ENCODE peak calls at places on chromosome 17, in six cellular contexts. M is ovary, O is tibial nerve, J is B cell, I is AG09319, T is WTC11. G is an unnamed sample.

GRCh38 chr17:32970281-32970680 is 21.4 kb upstream of the SPACA3 start:
- DNase-seq in M (peak), O (no peak), J (no peak), I (no peak), T (no peak), G (no peak)

GRCh38 chr17:63997341-63998048 is 656 bp upstream of the PRR29 start:
- DNase-seq in M (no peak), O (no peak), J (no peak), I (no peak), T (no peak), G (no peak)

GRCh38 chr17:32536736-32537646 is 50.2 kb downstream of the CDK5R1 start:
- DNase-seq in M (no peak), O (no peak), J (no peak), I (no peak), T (no peak), G (no peak)

GRCh38 chr17:36461330-36462110 is 25.0 kb upstream of the ZNHIT3 start:
- DNase-seq in M (no peak), O (no peak), J (no peak), I (no peak), T (no peak), G (no peak)

GRCh38 chr17:74430706-74431567 is 951 bp upstream of the GPRC5C start:
- DNase-seq in M (peak), O (peak), J (peak), I (peak), T (peak), G (peak)

GRCh38 chr17:62101519-62101918 is 36.4 kb upstream of the MED13 start:
- DNase-seq in M (no peak), O (no peak), J (no peak), I (no peak), T (no peak), G (no peak)

GRCh38 chr17:40952675-40953074 is 14.1 kb downstream of the KRT39 start:
- DNase-seq in M (no peak), O (no peak), J (no peak), I (peak), T (no peak), G (no peak)

GRCh38 chr17:32482568-32483320 is 4.0 kb upstream of the CDK5R1 start:
- DNase-seq in M (no peak), O (no peak), J (no peak), I (no peak), T (no peak), G (no peak)

GRCh38 chr17:30187528-30187927 is 48.0 kb downstream of the SLC6A4 start:
- DNase-seq in M (no peak), O (no peak), J (no peak), I (no peak), T (no peak), G (no peak)

GRCh38 chr17:39622380-39623006 is 4.3 kb upstream of the PPP1R1B start:
- DNase-seq in M (no peak), O (no peak), J (no peak), I (no peak), T (no peak), G (no peak)

GRCh38 chr17:57604771-57605733 is 140.0 kb downstream of the CCDC182 start:
- DNase-seq in M (peak), O (no peak), J (peak), I (no peak), T (no peak), G (peak)

GRCh38 chr17:44565866-44566443 is 8.7 kb downstream of the FZD2 start:
- DNase-seq in M (no peak), O (no peak), J (no peak), I (no peak), T (no peak), G (no peak)

GRCh38 chr17:1577186-1577585 is 14.6 kb upstream of the PITPNA start:
- DNase-seq in M (peak), O (peak), J (no peak), I (peak), T (no peak), G (peak)

GRCh38 chr17:41592601-41593305 is 6.1 kb upstream of the KRT14 start:
- DNase-seq in M (no peak), O (no peak), J (no peak), I (no peak), T (no peak), G (no peak)

GRCh38 chr17:35171834-35172233 is 22.4 kb downstream of the SLC35G3 start:
- DNase-seq in M (no peak), O (no peak), J (no peak), I (no peak), T (no peak), G (no peak)

DNA sequence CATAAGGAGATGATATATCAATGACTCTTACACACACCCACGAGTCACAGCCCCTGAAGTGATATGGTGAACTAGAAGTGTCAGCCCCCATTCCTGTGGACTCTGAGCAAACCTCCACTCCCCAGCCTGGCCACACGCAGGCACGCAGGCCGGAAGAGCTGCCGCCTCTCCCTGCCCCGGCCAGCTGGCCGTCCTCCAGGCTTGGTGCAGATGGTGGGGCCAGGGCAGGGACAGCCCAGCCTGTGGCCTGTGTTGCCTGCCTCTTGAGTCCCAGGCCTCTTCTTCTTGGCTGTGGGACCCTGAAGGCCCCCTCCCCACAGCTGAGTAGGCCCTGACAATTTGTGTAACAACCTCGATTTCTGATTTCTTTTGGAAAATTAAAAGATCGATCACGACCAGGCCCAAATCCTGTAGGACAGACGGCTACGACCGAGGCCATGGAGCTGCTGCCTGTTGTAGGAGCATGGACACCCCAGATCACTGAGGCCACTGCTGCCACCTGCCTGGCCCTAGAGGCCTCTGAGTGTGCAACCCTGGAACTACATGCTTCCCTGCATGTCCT is 10.0 kb upstream of the MPRIP start:
- DNase-seq in M (peak), O (no peak), J (no peak), I (peak), T (no peak), G (no peak)
- TF ChIP-seq CTCF in M (no peak), O (peak), J (no peak), I (no peak), T (no peak), G (no peak)

GRCh38 chr17:38577244-38577643 is 28.5 kb downstream of the SRCIN1 start:
- DNase-seq in M (no peak), O (no peak), J (no peak), I (no peak), T (no peak), G (no peak)
- TF ChIP-seq CTCF in M (no peak), O (no peak), J (no peak), I (no peak), T (no peak), G (no peak)

GRCh38 chr17:8574687-8575086 is 55.8 kb downstream of the MYH10 start:
- DNase-seq in M (no peak), O (no peak), J (no peak), I (no peak), T (no peak), G (no peak)

GRCh38 chr17:8577868-8578267 is 52.7 kb downstream of the MYH10 start:
- DNase-seq in M (no peak), O (no peak), J (no peak), I (no peak), T (no peak), G (peak)

GRCh38 chr17:8576895-8577294 is 53.6 kb downstream of the MYH10 start:
- DNase-seq in M (no peak), O (no peak), J (no peak), I (no peak), T (no peak), G (no peak)

DNA sequence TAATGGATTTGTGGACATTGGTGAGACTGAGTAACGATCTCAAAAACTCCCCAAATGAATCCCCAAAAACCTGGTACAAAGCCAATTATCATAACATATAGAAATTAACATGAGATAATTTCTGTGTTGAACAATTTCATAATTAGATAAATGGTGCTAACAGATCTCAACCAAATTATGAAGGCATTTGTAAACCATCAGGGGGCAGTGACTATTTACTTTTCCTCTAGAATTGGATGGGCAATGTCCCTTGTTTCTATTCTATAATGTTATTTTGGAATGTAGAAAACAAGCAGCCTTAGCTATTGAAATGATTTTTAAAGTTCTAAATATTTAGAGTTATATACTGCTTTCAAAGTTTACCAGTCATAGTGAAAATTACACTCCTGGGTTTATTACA is 57.8 kb downstream of the MYH10 start:
- DNase-seq in M (no peak), O (no peak), J (no peak), I (no peak), T (no peak), G (no peak)
- TF ChIP-seq CTCF in M (no peak), O (no peak), J (no peak), I (peak), T (no peak), G (peak)

GRCh38 chr17:65334391-65334790 is 197.2 kb downstream of the RGS9 start:
- DNase-seq in M (no peak), O (no peak), J (no peak), I (no peak), T (no peak), G (no peak)

GRCh38 chr17:65328567-65328966 is 191.4 kb downstream of the RGS9 start:
- DNase-seq in M (no peak), O (no peak), J (no peak), I (no peak), T (no peak), G (no peak)

GRCh38 chr17:65332779-65333178 is 195.6 kb downstream of the RGS9 start:
- DNase-seq in M (no peak), O (no peak), J (no peak), I (no peak), T (no peak), G (no peak)

DNA sequence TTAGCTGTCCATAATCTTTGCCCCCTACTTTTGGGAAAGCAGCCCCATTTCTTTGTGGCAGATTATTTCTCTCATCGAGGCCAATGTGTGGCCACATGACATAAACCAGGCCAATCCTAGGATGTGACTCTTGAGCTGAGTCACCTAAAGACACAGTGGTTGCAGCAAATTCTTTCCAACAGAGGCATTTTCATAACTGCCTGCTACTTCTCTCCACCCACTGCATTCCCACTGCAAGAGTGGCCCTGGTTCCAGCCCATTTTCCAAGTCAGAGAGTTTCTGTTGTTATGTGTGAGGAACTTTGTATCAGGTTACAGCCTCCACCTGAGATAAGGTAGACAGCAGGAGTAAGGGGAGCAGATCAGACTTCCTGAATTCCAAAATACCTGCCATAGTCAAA is 195.2 kb downstream of the RGS9 start:
- DNase-seq in M (no peak), O (no peak), J (no peak), I (no peak), T (no peak), G (no peak)
- TF ChIP-seq CTCF in M (no peak), O (no peak), J (no peak), I (no peak), T (no peak), G (no peak)

DNA sequence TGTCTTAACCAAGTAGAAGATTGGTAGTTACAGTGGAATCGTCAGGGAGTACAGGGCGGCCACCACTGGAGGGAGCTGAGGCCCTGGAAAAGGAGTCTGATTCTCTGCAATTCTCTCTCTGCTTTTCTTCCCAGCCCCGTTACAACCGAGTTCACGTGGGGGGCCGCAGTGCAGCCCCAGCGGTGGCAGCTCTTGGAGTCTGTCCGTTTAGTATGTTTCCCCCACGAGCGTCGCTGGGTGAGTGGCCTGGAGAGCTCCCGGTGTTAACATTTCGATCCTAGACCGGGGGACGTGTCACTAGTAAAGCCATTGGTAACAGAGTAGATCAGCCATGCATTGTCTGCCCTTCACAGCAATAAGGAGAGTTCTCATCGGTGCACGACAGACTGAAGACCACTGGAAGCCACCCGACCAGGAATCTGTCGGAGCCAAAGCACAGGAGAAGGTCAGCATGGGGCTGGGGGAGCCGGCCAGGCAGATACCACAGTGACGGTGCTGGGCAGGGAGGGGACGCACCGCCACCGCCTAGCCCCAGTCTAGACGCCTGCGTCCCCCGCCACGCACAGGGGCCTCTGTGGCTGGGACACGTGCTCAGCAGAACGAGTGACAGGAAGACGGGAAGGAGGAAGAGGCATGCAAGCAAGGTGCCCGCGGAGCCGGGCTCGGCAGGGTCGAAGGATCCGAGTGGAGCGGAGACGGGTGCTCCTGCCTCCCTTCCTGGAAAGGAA is 15.7 kb downstream of the SLC16A3 start:
- DNase-seq in M (no peak), O (no peak), J (no peak), I (no peak), T (no peak), G (no peak)
- TF ChIP-seq CTCF in M (no peak), O (peak), J (peak), I (peak), T (peak), G (peak)

DNA sequence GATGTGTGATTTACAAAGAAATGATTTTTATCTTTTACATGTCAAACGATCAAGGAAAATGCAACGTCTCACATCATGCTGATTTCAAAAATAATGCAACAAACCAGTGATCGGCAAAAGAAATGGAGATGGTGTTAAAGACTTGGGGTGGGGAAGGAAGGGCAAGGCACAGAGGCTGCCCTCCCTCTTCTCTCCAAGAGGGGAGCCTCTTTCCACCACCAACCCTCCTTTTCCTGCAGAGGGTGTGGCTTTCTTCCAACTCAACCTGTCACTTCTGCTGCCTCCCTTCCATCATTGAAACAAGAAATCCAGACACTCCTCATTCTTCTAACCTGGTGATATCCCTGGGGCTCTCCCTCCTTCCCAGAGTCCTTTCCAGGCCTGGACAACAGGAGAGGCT is 320.8 kb downstream of the SLC39A11 start:
- DNase-seq in M (no peak), O (no peak), J (no peak), I (no peak), T (no peak), G (no peak)
- TF ChIP-seq CTCF in M (no peak), O (no peak), J (no peak), I (no peak), T (no peak), G (no peak)

G was measured in GM10248.